ENCODE peak calls at places on chromosome 14, in nine cellular contexts. O is endothelial cell, H is HFF-Myc, F is tibial artery, N is NB4, L is PC-3, T is IMR-90, Z is A549, R is fibroblast of villous mesenchyme. B is an unnamed sample.

GRCh38 chr14:34723867-34724266 is 9.5 kb upstream of the CFL2 start:
- DNase-seq in T (no peak), Z (no peak), H (no peak), L (no peak), N (no peak), R (no peak), F (no peak), O (no peak), B (no peak)

GRCh38 chr14:100317897-100318808 is 5.0 kb upstream of the SLC25A47 start:
- DNase-seq in O (peak; percentile 84), N (peak; percentile 68), Z (peak; percentile 63), T (peak; percentile 26), F (peak; percentile 84), H (no peak), L (no peak), R (peak; percentile 55), B (peak; percentile 49)

GRCh38 chr14:33914676-33915516 is 36.0 kb downstream of the EGLN3 start:
- DNase-seq in T (peak; percentile 14), Z (peak; percentile 76), N (no peak), L (peak; percentile 79), F (peak; percentile 79), R (peak; percentile 63), H (peak; percentile 51), O (no peak), B (peak; percentile 74)

GRCh38 chr14:80477388-80478160 is 266.3 kb upstream of the DIO2 start:
- DNase-seq in T (peak; percentile 71), L (peak; percentile 21), F (no peak), R (no peak), O (no peak), H (no peak), N (no peak), Z (no peak), B (peak; percentile 32)

GRCh38 chr14:64364907-64365306 is 23.2 kb upstream of the MTHFD1 start:
- DNase-seq in O (no peak), H (no peak), Z (no peak), R (peak; percentile 36), T (peak; percentile 68), N (no peak), L (peak; percentile 10), F (no peak), B (peak; percentile 90)

GRCh38 chr14:86604546-86604945 is 1074.6 kb downstream of the FLRT2 start:
- DNase-seq in T (peak; percentile 61), N (no peak), H (no peak), F (no peak), R (no peak), O (no peak), L (no peak), Z (no peak), B (peak; percentile 5)

GRCh38 chr14:22545842-22546721 is 42.9 kb downstream of the DAD1 start:
- DNase-seq in F (no peak), O (peak; percentile 34), T (peak; percentile 89), R (peak; percentile 83), L (peak; percentile 77), N (no peak), Z (no peak), H (peak; percentile 70), B (peak; percentile 82)

GRCh38 chr14:85217412-85217811 is 312.5 kb upstream of the FLRT2 start:
- DNase-seq in H (peak; percentile 37), O (no peak), N (no peak), Z (no peak), L (peak; percentile 42), F (no peak), T (peak; percentile 31), R (peak; percentile 62), B (peak; percentile 24)

GRCh38 chr14:29446971-29447370 is 480.7 kb downstream of the PRKD1 start:
- DNase-seq in T (no peak), H (no peak), L (no peak), F (no peak), O (no peak), Z (no peak), R (no peak), N (no peak), B (no peak)

GRCh38 chr14:95361373-95362179 is 41.9 kb upstream of the CLMN start:
- DNase-seq in Z (peak; percentile 53), O (peak; percentile 38), N (peak; percentile 52), L (peak; percentile 58), R (no peak), T (no peak), F (no peak), H (no peak), B (peak; percentile 44)

GRCh38 chr14:105929327-105930081 is 403.1 kb downstream of the TMEM121 start:
- DNase-seq in R (no peak), H (no peak), L (no peak), N (no peak), F (peak; percentile 50), Z (no peak), O (no peak), T (no peak), B (no peak)

GRCh38 chr14:54715811-54716210 is 148.9 kb downstream of the SAMD4A start:
- DNase-seq in T (no peak), H (no peak), N (no peak), L (no peak), O (no peak), F (no peak), R (no peak), Z (no peak), B (peak; percentile 24)

GRCh38 chr14:54712371-54712998 is 145.6 kb downstream of the SAMD4A start:
- DNase-seq in O (no peak), H (no peak), L (peak; percentile 62), T (peak; percentile 59), Z (no peak), F (peak; percentile 80), N (no peak), R (peak; percentile 42), B (peak; percentile 68)

GRCh38 chr14:54718046-54718445 is 151.1 kb downstream of the SAMD4A start:
- DNase-seq in T (peak; percentile 81), F (no peak), R (peak; percentile 80), H (no peak), L (no peak), N (no peak), O (no peak), Z (no peak), B (no peak)

GRCh38 chr14:54713364-54713763 is 146.4 kb downstream of the SAMD4A start:
- DNase-seq in T (peak; percentile 65), F (no peak), R (no peak), H (no peak), Z (no peak), O (no peak), L (no peak), N (no peak), B (peak; percentile 37)

GRCh38 chr14:54715244-54715643 is 148.3 kb downstream of the SAMD4A start:
- DNase-seq in N (no peak), F (no peak), Z (no peak), O (no peak), R (no peak), T (peak; percentile 53), H (no peak), L (peak; percentile 65), B (peak; percentile 61)
- TF ChIP-seq CTCF in N (no peak), F (peak; percentile 11), Z (peak; percentile 5), O (no peak), R (peak; percentile 18), T (peak; percentile 33), H (no peak), L (peak; percentile 66), B (peak; percentile 44)

GRCh38 chr14:97218713-97219355 is 421.7 kb downstream of the VRK1 start:
- DNase-seq in O (peak; percentile 50), Z (peak; percentile 2), F (no peak), R (no peak), T (no peak), H (no peak), N (peak; percentile 8), L (no peak), B (no peak)
- TF ChIP-seq CTCF in O (no peak), Z (no peak), F (no peak), R (no peak), T (no peak), H (no peak), N (no peak), L (no peak), B (no peak)

DNA sequence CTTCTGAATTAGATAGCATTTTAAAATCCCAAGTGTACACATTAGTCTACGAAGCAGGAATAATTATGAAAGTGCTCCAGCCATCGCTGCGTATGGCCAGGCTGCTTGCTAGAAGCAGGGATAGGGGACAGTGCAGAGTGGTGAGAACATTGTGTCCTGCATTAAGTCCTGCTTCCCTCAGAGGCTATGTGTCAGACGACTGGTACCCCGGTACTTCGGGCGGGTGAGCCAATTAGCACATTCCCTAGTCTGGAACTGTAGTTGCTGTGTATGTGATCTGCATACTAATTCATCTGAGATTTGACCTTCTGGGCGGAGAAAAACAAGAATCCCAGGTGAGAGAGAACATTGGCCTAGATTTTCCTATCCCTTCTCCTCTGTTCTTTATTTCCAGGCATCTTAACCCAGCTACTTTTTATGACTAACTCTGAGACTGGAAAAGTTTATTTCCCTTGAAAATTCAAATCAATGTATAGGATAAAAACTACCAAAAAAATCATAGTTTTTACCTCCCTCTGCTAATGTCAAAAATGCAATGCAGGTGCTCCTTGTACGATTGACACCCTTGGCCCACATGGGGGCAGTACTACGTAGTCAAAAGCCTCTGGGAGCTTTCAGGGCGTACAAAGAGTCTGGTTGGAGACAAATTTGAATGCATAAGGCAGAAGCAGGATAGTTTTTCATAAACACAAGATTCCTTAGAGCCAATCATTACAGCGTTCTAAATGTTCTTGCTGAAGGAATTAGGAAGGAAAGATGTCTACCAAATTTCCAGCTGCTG is 764.3 kb downstream of the NOVA1 start:
- DNase-seq in N (peak; percentile 42), O (peak; percentile 62), H (no peak), R (peak; percentile 13), L (peak; percentile 45), Z (peak; percentile 14), T (no peak), F (no peak), B (peak; percentile 65)
- TF ChIP-seq CTCF in N (peak; percentile 47), O (peak; percentile 6), H (peak; percentile 12), R (peak; percentile 25), L (peak; percentile 59), Z (no peak), T (no peak), F (no peak), B (peak; percentile 76)

GRCh38 chr14:92938235-92938875 is 15.4 kb downstream of the CHGA start:
- DNase-seq in H (no peak), Z (no peak), L (no peak), R (no peak), O (no peak), N (no peak), T (no peak), F (no peak), B (no peak)
- TF ChIP-seq CTCF in H (no peak), Z (no peak), L (no peak), R (no peak), O (no peak), N (no peak), T (no peak), F (no peak), B (no peak)